ENCODE peak calls at places on chromosome 14, in ten cellular contexts. J is neuronal stem cell, P is uterus, F is H9, A is adrenal gland, K is pancreas, I is upper lobe of right lung, O is fibroblast of lung, E is body of pancreas, Z is SJSA1. D is an unnamed sample. For H3K4me1, the result is how much of the 10 kb centered on the place peaks cover.

GRCh38 chr14:71423481-71423880 is 508.7 kb upstream of the RGS6 start:
- DNase-seq in E (no peak), P (no peak), O (no peak), A (no peak), I (no peak), K (no peak), J (no peak), Z (no peak), F (no peak), D (no peak)

GRCh38 chr14:30657606-30658163 is 35.6 kb downstream of the SCFD1 start:
- DNase-seq in A (no peak), J (no peak), Z (no peak), P (no peak), E (no peak), K (no peak), F (no peak), I (no peak), O (peak), D (no peak)

GRCh38 chr14:85536835-85537195 is 6.9 kb downstream of the FLRT2 start:
- DNase-seq in A (no peak), Z (no peak), K (no peak), P (no peak), F (no peak), E (no peak), I (no peak), O (peak), J (no peak), D (no peak)

GRCh38 chr14:105487449-105487985 is 831 bp downstream of the CRIP1 start:
- DNase-seq in A (no peak), F (no peak), Z (no peak), E (no peak), K (peak), J (no peak), O (no peak), P (peak), I (peak), D (no peak)

GRCh38 chr14:34699873-34700621 is 14.3 kb downstream of the CFL2 start:
- DNase-seq in P (no peak), J (no peak), Z (peak), K (no peak), E (no peak), O (peak), A (no peak), F (no peak), I (no peak), D (no peak)

GRCh38 chr14:49984419-49984818 is 91.5 kb downstream of the ARF6 start:
- DNase-seq in I (no peak), Z (no peak), J (no peak), E (no peak), A (no peak), F (no peak), O (peak), P (no peak), K (no peak), D (no peak)

GRCh38 chr14:90295870-90296516 is 35.7 kb downstream of the NRDE2 start:
- DNase-seq in K (no peak), A (no peak), P (no peak), J (no peak), F (no peak), O (no peak), Z (no peak), I (no peak), E (no peak), D (no peak)

GRCh38 chr14:69595336-69595735 is 16.1 kb upstream of the SUSD6 start:
- DNase-seq in A (no peak), O (no peak), K (no peak), E (no peak), Z (no peak), F (no peak), P (no peak), J (no peak), I (no peak), D (no peak)

GRCh38 chr14:105474478-105475268 is at the start of gene CRIP2:
- DNase-seq in A (no peak), J (no peak), I (no peak), P (peak), F (no peak), E (peak), O (no peak), K (no peak), Z (no peak), D (no peak)

DNA sequence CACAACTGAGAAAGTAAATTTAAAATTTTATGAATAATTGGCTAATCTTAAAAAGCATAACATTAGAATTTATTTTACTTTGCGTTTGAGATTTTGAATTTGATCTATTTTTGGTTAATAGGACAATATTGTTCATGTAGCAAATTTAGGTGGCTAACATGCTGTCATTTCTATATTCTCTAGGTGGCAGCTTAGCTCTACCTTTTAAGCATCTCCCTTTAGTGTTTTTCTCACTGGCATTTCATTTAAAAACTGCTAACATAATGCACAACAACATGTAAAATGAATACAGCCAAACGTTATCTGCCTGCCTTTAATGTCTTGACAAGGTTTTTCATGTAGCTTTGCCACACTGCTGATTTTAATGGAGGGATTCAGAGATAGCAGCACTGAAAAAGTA is 272.3 kb upstream of the FBXO33 start:
- DNase-seq in F (no peak), J (no peak), A (no peak), E (no peak), O (no peak), K (no peak), I (no peak), Z (no peak), P (no peak), D (no peak)
- H3K4me1 ChIP-seq in F (under half), J (under half), A (under half), E (under half), O (under half), K (under half), I (under half), Z (under half), P (under half), D (under half)

DNA sequence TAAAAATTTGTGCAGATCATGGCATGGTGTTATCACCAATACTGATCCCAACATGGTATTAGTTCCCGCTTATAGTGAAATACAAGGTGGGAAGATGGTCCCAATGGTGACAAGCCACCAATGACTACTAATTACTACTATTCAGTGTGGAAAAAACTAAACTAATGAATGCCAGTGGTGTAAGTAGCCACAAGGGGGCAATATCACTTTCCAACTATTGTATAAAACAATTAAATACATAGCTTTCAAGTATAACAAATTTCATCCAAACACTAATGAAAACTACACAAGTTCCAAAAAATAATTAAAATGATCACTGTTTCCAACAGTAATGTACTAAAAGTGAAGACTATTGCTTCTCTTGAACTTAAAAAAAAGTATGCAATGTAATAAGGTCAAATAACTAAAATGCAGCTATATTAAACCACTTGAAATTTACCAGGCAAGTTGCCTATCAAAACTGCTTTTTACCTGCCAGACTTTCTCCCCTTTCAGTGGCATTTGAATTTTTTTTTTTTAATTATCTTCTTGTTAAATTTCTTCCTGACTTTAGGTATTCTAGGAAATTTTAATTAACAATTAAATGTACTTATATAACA is 58.0 kb downstream of the PAPLN start:
- DNase-seq in J (no peak), O (peak), F (no peak), I (no peak), K (no peak), A (no peak), P (no peak), Z (peak), E (peak), D (peak)
- H3K4me1 ChIP-seq in J (under half), O (under half), F (under half), I (under half), K (under half), A (under half), P (under half), Z (under half), E (under half), D (under half)

GRCh38 chr14:28245216-28245615 is 521.4 kb upstream of the FOXG1 start:
- DNase-seq in I (no peak), O (no peak), E (no peak), A (no peak), P (no peak), F (no peak), K (no peak), Z (no peak), J (no peak), D (no peak)

GRCh38 chr14:28243600-28243999 is 523.0 kb upstream of the FOXG1 start:
- DNase-seq in P (no peak), K (no peak), E (no peak), J (peak), F (no peak), Z (no peak), I (no peak), A (no peak), O (no peak), D (no peak)

GRCh38 chr14:28242895-28243294 is 523.7 kb upstream of the FOXG1 start:
- DNase-seq in Z (no peak), O (no peak), A (no peak), F (no peak), J (no peak), E (no peak), K (no peak), I (no peak), P (no peak), D (no peak)

GRCh38 chr14:28240909-28241308 is 525.7 kb upstream of the FOXG1 start:
- DNase-seq in P (no peak), F (no peak), O (no peak), J (no peak), E (no peak), K (no peak), I (no peak), A (no peak), Z (no peak), D (no peak)
- H3K4me1 ChIP-seq in P (under half), F (under half), O (under half), J (under half), E (under half), K (under half), I (under half), A (under half), Z (under half), D (under half)

DNA sequence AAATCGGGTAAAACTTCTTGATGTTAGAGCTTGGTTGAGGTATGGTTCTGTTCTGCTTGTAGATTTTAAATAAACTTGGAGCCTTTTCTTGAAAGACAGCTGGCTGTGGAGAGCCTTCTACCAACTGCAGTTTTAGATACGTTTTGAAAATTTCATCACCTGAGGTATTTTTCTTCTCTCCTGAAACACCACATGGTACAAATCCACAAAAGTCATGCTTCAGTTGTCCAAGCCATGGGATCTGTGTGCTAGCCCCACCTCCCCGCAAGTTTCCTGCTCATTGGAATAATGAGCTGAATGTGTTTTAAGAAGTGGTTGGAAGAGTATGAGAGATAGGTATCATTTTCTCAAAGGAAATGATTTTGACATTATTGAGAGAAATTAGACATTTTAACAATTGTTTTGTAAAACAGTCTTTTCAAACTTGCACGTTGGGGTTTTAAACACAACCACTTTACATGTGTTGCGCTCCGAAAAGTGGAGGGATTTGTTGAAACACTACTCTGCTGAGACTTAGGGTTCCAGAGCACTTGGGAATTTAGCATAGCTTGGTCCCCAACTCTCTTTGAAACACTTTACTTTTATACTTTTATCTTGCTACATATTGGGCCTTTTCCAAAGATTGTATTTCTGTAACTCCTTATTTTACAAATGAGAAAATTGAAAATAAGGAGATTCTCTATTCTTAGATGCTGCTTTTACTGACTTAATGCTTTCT is 1.5 kb downstream of the PPM1A start:
- DNase-seq in P (no peak), Z (no peak), F (no peak), O (peak), K (no peak), I (no peak), A (no peak), E (peak), J (peak), D (no peak)
- H3K4me1 ChIP-seq in P (under half), Z (under half), F (under half), O (under half), K (under half), I (under half), A (under half), E (half or more), J (under half), D (under half)

DNA sequence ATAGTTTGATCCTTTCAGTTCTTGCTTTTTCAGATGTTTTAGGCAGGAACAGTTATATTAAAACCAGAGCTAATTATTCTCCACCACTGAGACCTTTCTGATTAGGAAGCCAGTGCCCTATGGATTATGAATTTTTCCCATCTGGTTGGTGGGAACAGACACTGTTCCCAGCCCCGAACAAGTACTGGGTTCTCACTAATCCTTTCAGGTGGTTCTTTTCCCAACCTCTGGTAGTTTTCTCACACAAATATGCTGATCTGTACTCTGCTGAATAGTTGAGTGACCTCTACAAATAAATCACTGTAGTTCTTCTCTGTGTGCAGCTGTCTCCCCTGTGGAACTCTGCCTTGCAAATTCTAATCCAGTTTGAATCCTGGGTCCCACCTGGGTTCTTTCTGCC is 91.0 kb upstream of the DYNC1H1 start:
- DNase-seq in K (no peak), O (no peak), A (no peak), Z (no peak), F (no peak), E (no peak), P (no peak), J (no peak), I (no peak), D (no peak)
- H3K4me1 ChIP-seq in K (under half), O (under half), A (under half), Z (under half), F (under half), E (half or more), P (under half), J (under half), I (under half), D (under half)

GRCh38 chr14:95318870-95319311 is 817 bp downstream of the CLMN start:
- DNase-seq in J (no peak), F (peak), Z (no peak), O (no peak), A (no peak), E (no peak), I (no peak), K (no peak), P (no peak), D (no peak)

GRCh38 chr14:95316826-95317225 is 2.9 kb downstream of the CLMN start:
- DNase-seq in P (no peak), A (no peak), K (no peak), E (no peak), J (no peak), F (no peak), I (no peak), O (no peak), Z (no peak), D (no peak)

GRCh38 chr14:95319312-95320075 is at the start of gene CLMN:
- DNase-seq in E (peak), F (peak), I (peak), K (peak), O (peak), A (peak), J (peak), Z (peak), P (peak), D (no peak)

GRCh38 chr14:95317817-95318343 is 1.8 kb downstream of the CLMN start:
- DNase-seq in K (no peak), P (no peak), Z (no peak), I (no peak), F (no peak), J (no peak), E (no peak), O (no peak), A (no peak), D (no peak)

DNA sequence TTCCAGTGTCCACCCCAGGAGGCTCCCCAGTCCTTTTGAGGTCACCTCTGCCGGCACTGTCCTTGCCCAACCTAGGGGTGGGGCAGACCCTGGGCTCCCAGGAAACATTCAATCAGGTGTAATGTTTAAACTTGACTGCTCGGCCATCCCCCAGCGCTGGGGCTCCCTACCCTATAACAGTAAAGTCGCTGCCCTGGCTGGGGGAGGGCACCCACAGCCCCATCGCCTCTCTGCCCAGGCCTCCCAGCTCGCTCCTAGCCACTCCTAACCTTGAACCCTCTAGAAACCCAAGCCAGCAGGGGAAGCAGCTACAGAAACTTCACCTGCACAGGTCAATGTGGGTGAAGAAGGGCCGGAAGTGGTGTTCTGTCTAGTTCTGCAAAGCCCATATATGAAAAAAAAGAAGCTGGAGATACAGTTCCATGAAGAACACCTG is 1.3 kb downstream of the CLMN start:
- DNase-seq in Z (no peak), F (no peak), I (no peak), E (peak), J (no peak), P (no peak), O (no peak), A (no peak), K (no peak), D (no peak)
- H3K4me1 ChIP-seq in Z (under half), F (under half), I (under half), E (half or more), J (under half), P (under half), O (under half), A (under half), K (under half), D (under half)

DNA sequence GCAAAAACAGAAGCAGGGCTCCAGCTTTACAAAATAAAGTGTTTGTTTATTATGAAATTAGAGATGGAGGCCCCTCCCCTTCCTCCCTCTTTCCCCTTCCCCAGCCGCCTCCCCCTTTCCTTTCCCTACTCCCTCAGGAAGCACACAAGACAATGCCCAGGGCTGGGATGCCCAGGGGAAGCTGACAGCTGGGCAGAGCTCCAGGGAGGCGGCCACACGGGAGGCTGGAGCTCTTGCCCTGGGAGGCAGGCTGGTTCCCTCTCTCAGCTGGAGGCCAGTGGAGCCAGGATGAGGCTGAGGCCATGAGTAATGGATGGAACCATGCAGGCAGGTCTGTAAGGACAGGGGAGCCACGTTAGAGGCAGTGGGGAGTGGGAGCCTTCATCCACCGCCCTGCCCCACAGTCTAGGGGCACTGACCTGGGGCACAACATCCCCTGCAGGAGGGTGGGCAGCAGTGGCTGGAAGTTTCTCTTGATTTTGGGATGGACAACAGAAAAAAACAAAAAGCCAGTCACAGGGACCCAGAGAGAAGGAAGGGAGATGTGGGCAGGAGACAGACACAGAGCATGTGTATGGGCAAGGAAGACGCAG is 5.1 kb downstream of the PSMB11 start:
- DNase-seq in I (no peak), A (no peak), E (no peak), O (no peak), P (no peak), J (no peak), Z (peak), F (no peak), K (no peak), D (no peak)
- H3K4me1 ChIP-seq in I (under half), A (under half), E (under half), O (under half), P (under half), J (under half), Z (under half), F (under half), K (under half), D (under half)

GRCh38 chr14:32043624-32044023 is 33.5 kb upstream of the ARHGAP5 start:
- DNase-seq in E (no peak), F (no peak), Z (no peak), P (no peak), O (no peak), K (no peak), A (no peak), I (no peak), J (no peak), D (no peak)

GRCh38 chr14:32049361-32050103 is 27.6 kb upstream of the ARHGAP5 start:
- DNase-seq in A (no peak), P (no peak), F (no peak), I (no peak), J (no peak), O (no peak), Z (no peak), E (no peak), K (no peak), D (no peak)

GRCh38 chr14:32050839-32051238 is 26.3 kb upstream of the ARHGAP5 start:
- DNase-seq in O (no peak), K (no peak), I (no peak), A (no peak), J (no peak), Z (no peak), P (no peak), F (no peak), E (no peak), D (no peak)

GRCh38 chr14:32044454-32044853 is 32.6 kb upstream of the ARHGAP5 start:
- DNase-seq in E (no peak), P (no peak), J (no peak), F (no peak), A (no peak), O (no peak), I (no peak), Z (no peak), K (no peak), D (no peak)

DNA sequence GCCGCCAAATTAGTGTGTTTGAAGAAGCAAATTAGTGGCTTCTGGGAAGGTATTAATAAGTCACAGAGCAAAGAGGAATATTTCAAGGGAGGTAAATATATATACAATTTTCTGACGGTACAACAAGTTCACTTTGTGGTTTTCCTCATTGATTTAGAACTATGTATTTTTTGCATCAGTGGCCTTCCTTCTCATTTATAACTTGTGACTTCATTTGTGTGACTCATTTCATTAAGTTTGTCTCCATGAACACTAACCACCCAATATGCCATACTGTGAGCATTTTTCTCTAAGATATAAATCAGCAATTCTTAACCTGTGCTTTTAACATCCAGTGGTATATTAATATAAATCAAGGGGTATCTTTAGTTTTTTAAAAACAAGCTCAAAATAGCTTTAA is 29.3 kb upstream of the ARHGAP5 start:
- DNase-seq in P (no peak), E (no peak), Z (no peak), O (peak), K (no peak), J (no peak), I (no peak), A (no peak), F (no peak), D (no peak)
- H3K4me1 ChIP-seq in P (under half), E (under half), Z (under half), O (under half), K (under half), J (under half), I (under half), A (under half), F (under half), D (under half)